ENCODE peak calls at places on chromosomes 11 and 22, in five cellular contexts. I, O, Y, C and E are unnamed samples.

GRCh38 chr11:33699515-33700424 is 856 bp downstream of the C11orf91 start:
- DNase-seq in I (peak; percentile 57), C (no peak), Y (no peak), O (no peak), E (no peak)

GRCh38 chr22:23762866-23763578 is at the start of gene C22orf15:
- DNase-seq in C (no peak), O (peak; percentile 77), I (no peak), Y (no peak), E (no peak)

GRCh38 chr11:109547356-109548027 is 125.5 kb downstream of the C11orf87 start:
- DNase-seq in O (no peak), C (no peak), I (no peak), Y (no peak), E (no peak)

GRCh38 chr11:7672960-7673723 is at the start of gene CYB5R2:
- DNase-seq in I (peak; percentile 76), O (peak; percentile 81), C (no peak), Y (no peak), E (peak; percentile 53)

GRCh38 chr11:69508974-69509373 is 27.5 kb downstream of the LINC01488 start:
- DNase-seq in C (no peak), I (peak; percentile 3), O (no peak), Y (no peak), E (no peak)

GRCh38 chr22:24271406-24271760 is 752 bp downstream of the SPECC1L start:
- DNase-seq in O (no peak), I (no peak), Y (no peak), C (no peak), E (no peak)

GRCh38 chr11:91326751-91327150 is 897.9 kb upstream of the FAT3 start:
- DNase-seq in Y (no peak), I (no peak), O (no peak), C (no peak), E (no peak)

GRCh38 chr11:7555067-7555699 is 41.4 kb downstream of the PPFIBP2 start:
- DNase-seq in C (no peak), Y (no peak), O (no peak), I (peak; percentile 76), E (no peak)

GRCh38 chr11:17989306-17989705 is 23.5 kb downstream of the SERGEF start:
- DNase-seq in Y (no peak), C (no peak), I (no peak), O (no peak), E (no peak)

GRCh38 chr11:70423523-70424505 is 25.5 kb downstream of the CTTN start:
- DNase-seq in O (no peak), Y (no peak), I (no peak), C (no peak), E (no peak)

GRCh38 chr22:49372111-49372529 is 455.6 kb downstream of the BRD1 start:
- DNase-seq in Y (no peak), I (no peak), O (no peak), C (no peak), E (no peak)

GRCh38 chr11:1777737-1778136 is 14.0 kb upstream of the CTSD start:
- DNase-seq in C (no peak), Y (no peak), O (no peak), I (no peak), E (no peak)

GRCh38 chr11:72249961-72250360 is 6.0 kb upstream of the PHOX2A start:
- DNase-seq in O (no peak), C (no peak), Y (no peak), I (no peak), E (no peak)

GRCh38 chr11:72244317-72245231 is 598 bp upstream of the PHOX2A start:
- DNase-seq in O (peak; percentile 68), C (no peak), I (no peak), Y (no peak), E (no peak)

GRCh38 chr11:72245232-72245816 is 1.3 kb upstream of the PHOX2A start:
- DNase-seq in Y (no peak), O (peak; percentile 26), I (no peak), C (no peak), E (no peak)

GRCh38 chr11:72250661-72251465 is 6.9 kb upstream of the PHOX2A start:
- DNase-seq in Y (no peak), I (no peak), C (no peak), O (no peak), E (no peak)

GRCh38 chr11:72247584-72247983 is 3.6 kb upstream of the PHOX2A start:
- DNase-seq in Y (no peak), O (no peak), I (no peak), C (no peak), E (no peak)
- H3K27ac ChIP-seq in Y (no peak overlapping the region), O (no peak overlapping the region), I (no peak overlapping the region), C (no peak overlapping the region), E (no peak overlapping the region)

GRCh38 chr22:19289475-19290161 is 1.9 kb downstream of the CLTCL1 start:
- DNase-seq in C (no peak), O (no peak), I (no peak), Y (no peak), E (no peak)

GRCh38 chr22:19290400-19291217 is 910 bp downstream of the CLTCL1 start:
- DNase-seq in C (no peak), Y (no peak), O (no peak), I (no peak), E (no peak)

GRCh38 chr22:19292262-19293230 is 1.0 kb upstream of the CLTCL1 start:
- DNase-seq in Y (no peak), C (no peak), I (peak; percentile 15), O (peak; percentile 31), E (no peak)

GRCh38 chr22:19291580-19292261 is at the start of gene CLTCL1:
- DNase-seq in O (peak; percentile 85), C (peak; percentile 47), Y (peak; percentile 58), I (peak; percentile 88), E (peak; percentile 65)

GRCh38 chr22:19291218-19291579 is 320 bp downstream of the CLTCL1 start:
- DNase-seq in O (peak; percentile 32), I (peak; percentile 47), Y (no peak), C (no peak), E (no peak)
- H3K27ac ChIP-seq in O (no peak overlapping the region), I (peak overlapping the region; percentile 87), Y (no peak overlapping the region), C (no peak overlapping the region), E (peak overlapping the region; percentile 43)

GRCh38 chr11:121591405-121592033 is 138.8 kb upstream of the SORL1-AS1 start:
- DNase-seq in I (no peak), O (peak; percentile 65), Y (peak; percentile 39), C (peak; percentile 64), E (peak; percentile 52)
- H3K27ac ChIP-seq in I (no peak overlapping the region), O (no peak overlapping the region), Y (no peak overlapping the region), C (no peak overlapping the region), E (peak overlapping the region; percentile 65)

GRCh38 chr11:74615311-74615710 is 22.9 kb downstream of the POLD3 start:
- DNase-seq in C (no peak), I (no peak), Y (no peak), O (no peak), E (no peak)

GRCh38 chr11:74611369-74611861 is 19.0 kb downstream of the POLD3 start:
- DNase-seq in C (no peak), Y (no peak), I (no peak), O (no peak), E (no peak)

GRCh38 chr11:74612877-74613276 is 20.5 kb downstream of the POLD3 start:
- DNase-seq in Y (no peak), O (no peak), C (no peak), I (no peak), E (no peak)

GRCh38 chr11:74620537-74620936 is 28.2 kb downstream of the POLD3 start:
- DNase-seq in C (no peak), Y (no peak), O (no peak), I (no peak), E (no peak)

DNA sequence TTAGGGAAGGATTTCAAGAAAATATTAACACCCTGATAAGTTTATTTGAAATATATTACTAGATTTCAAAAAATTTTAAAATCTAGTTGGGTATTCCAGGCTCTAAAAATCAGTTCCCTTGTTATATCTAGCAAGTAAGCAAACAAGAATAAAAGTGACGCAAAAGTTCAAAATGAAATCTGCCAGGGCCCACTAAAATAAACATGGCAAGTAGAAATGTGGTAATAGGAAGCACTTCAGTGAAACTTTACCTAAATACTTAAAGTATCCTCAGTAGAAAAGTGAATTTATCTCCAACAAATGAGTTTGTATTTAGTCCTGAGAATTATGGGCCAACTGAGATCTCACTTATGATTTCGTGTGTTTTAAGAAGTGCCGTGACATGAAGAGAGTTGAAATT is 23.6 kb downstream of the POLD3 start:
- DNase-seq in O (no peak), I (no peak), C (no peak), Y (no peak), E (no peak)
- H3K27ac ChIP-seq in O (no peak overlapping the region), I (no peak overlapping the region), C (no peak overlapping the region), Y (no peak overlapping the region), E (no peak overlapping the region)

GRCh38 chr11:10669258-10670033 is 24.1 kb downstream of the IRAG1 start:
- DNase-seq in C (no peak), O (no peak), I (no peak), Y (no peak), E (no peak)
- H3K27ac ChIP-seq in C (no peak overlapping the region), O (no peak overlapping the region), I (peak overlapping the region; percentile 77), Y (no peak overlapping the region), E (no peak overlapping the region)

GRCh38 chr11:60985991-60986915 is 14.8 kb downstream of the CD6 start:
- DNase-seq in Y (peak; percentile 89), I (no peak), C (peak; percentile 88), O (no peak), E (no peak)
- H3K27ac ChIP-seq in Y (peak overlapping the region; percentile 93), I (no peak overlapping the region), C (peak overlapping the region; percentile 95), O (no peak overlapping the region), E (no peak overlapping the region)

GRCh38 chr22:43182118-43182517 is 4.8 kb downstream of the TTLL12 start:
- DNase-seq in Y (no peak), I (no peak), C (no peak), O (no peak), E (no peak)

GRCh38 chr22:43181321-43182076 is 5.4 kb downstream of the TTLL12 start:
- DNase-seq in I (no peak), O (no peak), Y (no peak), C (no peak), E (no peak)

GRCh38 chr22:43179911-43180195 is 7.1 kb downstream of the TTLL12 start:
- DNase-seq in O (no peak), Y (no peak), I (no peak), C (no peak), E (no peak)

GRCh38 chr22:43179151-43179910 is 7.6 kb downstream of the TTLL12 start:
- DNase-seq in Y (no peak), O (no peak), I (no peak), C (no peak), E (no peak)

DNA sequence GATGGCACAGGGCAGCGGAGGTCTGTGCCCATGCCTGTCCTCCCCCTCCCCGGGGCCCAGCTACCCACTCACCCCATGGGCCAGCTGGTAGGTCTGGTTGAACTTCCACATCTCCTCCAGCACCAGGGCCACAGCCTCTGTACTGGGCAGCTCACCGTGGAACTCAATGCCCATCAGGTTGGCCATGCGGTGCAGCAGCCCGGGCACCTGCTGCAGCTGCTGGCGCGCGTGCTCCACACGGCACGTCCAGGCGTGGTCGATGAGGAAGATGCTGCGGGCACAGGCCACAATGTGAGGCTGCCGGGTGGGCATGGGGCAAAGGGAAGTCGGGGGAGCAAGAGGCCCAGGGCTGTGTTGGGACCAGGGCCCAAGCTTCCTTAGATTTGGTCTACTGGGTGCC is 6.3 kb downstream of the TTLL12 start:
- DNase-seq in I (no peak), C (no peak), O (no peak), Y (no peak), E (no peak)
- H3K27ac ChIP-seq in I (no peak overlapping the region), C (no peak overlapping the region), O (no peak overlapping the region), Y (no peak overlapping the region), E (no peak overlapping the region)

GRCh38 chr11:130146797-130147196 is 12.8 kb upstream of the ST14 start:
- DNase-seq in O (no peak), I (no peak), C (no peak), Y (no peak), E (no peak)
- H3K27ac ChIP-seq in O (no peak overlapping the region), I (peak overlapping the region; percentile 80), C (no peak overlapping the region), Y (no peak overlapping the region), E (no peak overlapping the region)

GRCh38 chr11:114166897-114167323 is 107.4 kb downstream of the ZBTB16 start:
- DNase-seq in Y (no peak), O (no peak), I (no peak), C (no peak), E (no peak)
- H3K27ac ChIP-seq in Y (no peak overlapping the region), O (no peak overlapping the region), I (peak overlapping the region; percentile 100), C (no peak overlapping the region), E (peak overlapping the region; percentile 99)